ENCODE peak calls at places on chromosomes 16 and 17, in nine cellular contexts. One of them, this sample, is unnamed.

GRCh38 chr17:36082062-36082461 is 7.9 kb downstream of the CCL3 start:
- DNase-seq in mucosa of descending colon: no peak
- DNase-seq in stomach: no peak
- DNase-seq in mesendoderm: no peak
- DNase-seq in iPS DF 6.9: no peak
- DNase-seq in colonic mucosa: no peak
- DNase-seq in CD8-positive, alpha-beta memory T cell: no peak
- DNase-seq in neural progenitor cell: no peak
- DNase-seq in ascending aorta: no peak
- DNase-seq in this sample: no peak

GRCh38 chr17:19302791-19303233 is 59.7 kb downstream of the B9D1 start:
- DNase-seq in mucosa of descending colon: no peak
- DNase-seq in stomach: no peak
- DNase-seq in mesendoderm: no peak
- DNase-seq in iPS DF 6.9: no peak
- DNase-seq in colonic mucosa: no peak
- DNase-seq in CD8-positive, alpha-beta memory T cell: no peak
- DNase-seq in neural progenitor cell: no peak
- DNase-seq in ascending aorta: no peak
- DNase-seq in this sample: no peak

GRCh38 chr16:2969545-2970521 is 685 bp downstream of the PAQR4 start:
- DNase-seq in mucosa of descending colon: peak; percentile 82
- DNase-seq in stomach: peak; percentile 69
- DNase-seq in mesendoderm: peak; percentile 90
- DNase-seq in iPS DF 6.9: no peak
- DNase-seq in colonic mucosa: peak; percentile 73
- DNase-seq in CD8-positive, alpha-beta memory T cell: peak; percentile 55
- DNase-seq in neural progenitor cell: peak; percentile 85
- DNase-seq in ascending aorta: no peak
- DNase-seq in this sample: peak; percentile 7

GRCh38 chr17:5975651-5976050 is 94.5 kb upstream of the WSCD1 start:
- DNase-seq in mucosa of descending colon: no peak
- DNase-seq in stomach: no peak
- DNase-seq in mesendoderm: peak; percentile 12
- DNase-seq in iPS DF 6.9: no peak
- DNase-seq in colonic mucosa: no peak
- DNase-seq in CD8-positive, alpha-beta memory T cell: no peak
- DNase-seq in neural progenitor cell: peak; percentile 5
- DNase-seq in ascending aorta: no peak
- DNase-seq in this sample: no peak

GRCh38 chr17:46842835-46843234 is 8.5 kb upstream of the WNT9B start:
- DNase-seq in mucosa of descending colon: no peak
- DNase-seq in stomach: no peak
- DNase-seq in mesendoderm: peak; percentile 53
- DNase-seq in iPS DF 6.9: no peak
- DNase-seq in colonic mucosa: no peak
- DNase-seq in CD8-positive, alpha-beta memory T cell: no peak
- DNase-seq in neural progenitor cell: no peak
- DNase-seq in ascending aorta: no peak
- DNase-seq in this sample: no peak

GRCh38 chr17:21573961-21574610 is 118.2 kb upstream of the KCNJ18 start:
- DNase-seq in mucosa of descending colon: no peak
- DNase-seq in stomach: peak; percentile 54
- DNase-seq in mesendoderm: no peak
- DNase-seq in iPS DF 6.9: no peak
- DNase-seq in colonic mucosa: peak; percentile 54
- DNase-seq in CD8-positive, alpha-beta memory T cell: peak; percentile 12
- DNase-seq in neural progenitor cell: no peak
- DNase-seq in ascending aorta: no peak
- DNase-seq in this sample: peak; percentile 52

GRCh38 chr16:19236561-19236960 is 49.0 kb upstream of the CLEC19A start:
- DNase-seq in mucosa of descending colon: no peak
- DNase-seq in stomach: peak; percentile 30
- DNase-seq in mesendoderm: no peak
- DNase-seq in iPS DF 6.9: no peak
- DNase-seq in colonic mucosa: peak; percentile 70
- DNase-seq in CD8-positive, alpha-beta memory T cell: no peak
- DNase-seq in neural progenitor cell: no peak
- DNase-seq in ascending aorta: no peak
- DNase-seq in this sample: no peak

GRCh38 chr17:59641799-59642484 is 22.2 kb downstream of the CLTC start:
- DNase-seq in mucosa of descending colon: no peak
- DNase-seq in stomach: no peak
- DNase-seq in mesendoderm: peak; percentile 25
- DNase-seq in iPS DF 6.9: no peak
- DNase-seq in colonic mucosa: no peak
- DNase-seq in CD8-positive, alpha-beta memory T cell: no peak
- DNase-seq in neural progenitor cell: no peak
- DNase-seq in ascending aorta: no peak
- DNase-seq in this sample: no peak

GRCh38 chr17:49438885-49439284 is 24.2 kb upstream of the PHB1 start:
- DNase-seq in mucosa of descending colon: no peak
- DNase-seq in stomach: no peak
- DNase-seq in mesendoderm: no peak
- DNase-seq in iPS DF 6.9: no peak
- DNase-seq in colonic mucosa: no peak
- DNase-seq in CD8-positive, alpha-beta memory T cell: no peak
- DNase-seq in neural progenitor cell: peak; percentile 67
- DNase-seq in ascending aorta: no peak
- DNase-seq in this sample: no peak

GRCh38 chr17:67995568-67996191 is 589 bp downstream of the C17orf58 start:
- DNase-seq in mucosa of descending colon: peak; percentile 57
- DNase-seq in stomach: peak; percentile 28
- DNase-seq in mesendoderm: peak; percentile 44
- DNase-seq in iPS DF 6.9: no peak
- DNase-seq in colonic mucosa: peak; percentile 39
- DNase-seq in CD8-positive, alpha-beta memory T cell: peak; percentile 10
- DNase-seq in neural progenitor cell: peak; percentile 65
- DNase-seq in ascending aorta: no peak
- DNase-seq in this sample: no peak

GRCh38 chr16:77946834-77947233 is 75.5 kb upstream of the CLEC3A start:
- DNase-seq in mucosa of descending colon: no peak
- DNase-seq in stomach: no peak
- DNase-seq in mesendoderm: peak; percentile 98
- DNase-seq in iPS DF 6.9: no peak
- DNase-seq in colonic mucosa: no peak
- DNase-seq in CD8-positive, alpha-beta memory T cell: no peak
- DNase-seq in neural progenitor cell: peak; percentile 35
- DNase-seq in ascending aorta: no peak
- DNase-seq in this sample: no peak

GRCh38 chr17:37762669-37763068 is 17.8 kb upstream of the HNF1B start:
- DNase-seq in mucosa of descending colon: no peak
- DNase-seq in stomach: no peak
- DNase-seq in mesendoderm: no peak
- DNase-seq in iPS DF 6.9: no peak
- DNase-seq in colonic mucosa: no peak
- DNase-seq in CD8-positive, alpha-beta memory T cell: no peak
- DNase-seq in neural progenitor cell: no peak
- DNase-seq in ascending aorta: no peak
- DNase-seq in this sample: no peak

GRCh38 chr17:83195330-83196087 is 116.1 kb downstream of the METRNL start:
- DNase-seq in mucosa of descending colon: peak; percentile 62
- DNase-seq in stomach: peak; percentile 77
- DNase-seq in mesendoderm: no peak
- DNase-seq in iPS DF 6.9: no peak
- DNase-seq in colonic mucosa: no peak
- DNase-seq in CD8-positive, alpha-beta memory T cell: no peak
- DNase-seq in neural progenitor cell: no peak
- DNase-seq in ascending aorta: peak; percentile 10
- DNase-seq in this sample: no peak

GRCh38 chr16:50368410-50369132 is at the start of gene BRD7:
- DNase-seq in mucosa of descending colon: peak; percentile 72
- DNase-seq in stomach: peak; percentile 66
- DNase-seq in mesendoderm: peak; percentile 73
- DNase-seq in iPS DF 6.9: no peak
- DNase-seq in colonic mucosa: peak; percentile 48
- DNase-seq in CD8-positive, alpha-beta memory T cell: peak; percentile 57
- DNase-seq in neural progenitor cell: peak; percentile 91
- DNase-seq in ascending aorta: no peak
- DNase-seq in this sample: peak; percentile 29

GRCh38 chr16:68533937-68534336 is 5.2 kb upstream of the ZFP90 start:
- DNase-seq in mucosa of descending colon: no peak
- DNase-seq in stomach: no peak
- DNase-seq in mesendoderm: no peak
- DNase-seq in iPS DF 6.9: no peak
- DNase-seq in colonic mucosa: no peak
- DNase-seq in CD8-positive, alpha-beta memory T cell: no peak
- DNase-seq in neural progenitor cell: no peak
- DNase-seq in ascending aorta: no peak
- DNase-seq in this sample: no peak

GRCh38 chr17:50452627-50453300 is 15.9 kb downstream of the CHAD start:
- DNase-seq in mucosa of descending colon: peak; percentile 80
- DNase-seq in stomach: no peak
- DNase-seq in mesendoderm: no peak
- DNase-seq in iPS DF 6.9: no peak
- DNase-seq in colonic mucosa: peak; percentile 85
- DNase-seq in CD8-positive, alpha-beta memory T cell: no peak
- DNase-seq in neural progenitor cell: no peak
- DNase-seq in ascending aorta: no peak
- DNase-seq in this sample: no peak
- H3K4me3 ChIP-seq in mucosa of descending colon: no peak overlapping the region
- H3K4me3 ChIP-seq in stomach: no peak overlapping the region
- H3K4me3 ChIP-seq in mesendoderm: no peak overlapping the region
- H3K4me3 ChIP-seq in iPS DF 6.9: no peak overlapping the region
- H3K4me3 ChIP-seq in colonic mucosa: no peak overlapping the region
- H3K4me3 ChIP-seq in CD8-positive, alpha-beta memory T cell: no peak overlapping the region
- H3K4me3 ChIP-seq in neural progenitor cell: no peak overlapping the region
- H3K4me3 ChIP-seq in ascending aorta: no peak overlapping the region
- H3K4me3 ChIP-seq in this sample: no peak overlapping the region

DNA sequence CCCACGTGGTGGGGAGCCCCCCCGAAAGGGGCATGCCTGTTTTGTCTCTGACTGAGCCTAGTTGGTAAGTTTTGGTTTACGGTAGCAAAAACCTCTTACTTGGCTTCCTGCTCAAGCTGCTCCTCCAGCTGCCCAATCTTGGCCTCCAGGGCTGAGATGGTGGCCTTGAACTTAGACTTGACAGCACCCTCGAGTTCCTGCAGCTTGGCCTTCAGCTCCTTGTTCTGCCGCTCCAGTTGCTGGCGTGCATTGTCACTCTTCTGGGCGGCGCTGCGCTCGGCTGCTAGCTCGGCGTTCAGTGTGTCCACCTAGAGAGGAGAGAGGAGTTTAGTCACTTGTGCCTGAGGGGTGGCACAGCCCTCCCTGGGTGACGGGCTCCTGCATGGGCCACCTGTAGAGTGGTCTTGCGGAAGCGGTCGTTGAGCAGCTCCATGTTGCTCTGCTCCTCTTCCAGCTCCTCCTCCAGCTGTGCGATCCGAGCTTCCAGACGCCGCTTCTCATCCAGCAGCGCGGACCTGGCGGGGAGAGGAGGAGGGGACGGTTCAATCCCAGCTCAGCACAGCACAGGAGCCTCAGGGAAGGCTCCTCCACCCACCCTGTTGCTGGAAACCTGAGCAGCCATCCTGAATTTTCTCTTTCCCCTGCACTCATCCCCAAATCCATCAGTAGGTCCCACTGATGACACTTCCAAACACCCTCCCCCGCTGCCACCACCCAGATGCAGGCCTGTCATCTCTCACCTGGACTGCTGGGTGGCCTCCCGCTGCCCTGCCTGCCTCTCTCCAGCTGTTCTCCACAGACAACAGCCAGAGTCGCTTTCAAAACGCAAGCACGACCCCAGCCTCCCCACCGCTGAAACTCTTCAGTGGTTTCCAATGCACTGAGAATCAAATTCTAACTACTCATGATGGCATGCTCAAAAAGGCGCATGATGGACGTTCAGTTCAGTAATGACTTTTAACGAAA is 44.6 kb downstream of the NDEL1 start:
- DNase-seq in mucosa of descending colon: no peak
- DNase-seq in stomach: no peak
- DNase-seq in mesendoderm: no peak
- DNase-seq in iPS DF 6.9: no peak
- DNase-seq in colonic mucosa: no peak
- DNase-seq in CD8-positive, alpha-beta memory T cell: no peak
- DNase-seq in neural progenitor cell: no peak
- DNase-seq in ascending aorta: no peak
- DNase-seq in this sample: no peak
- H3K36me3 ChIP-seq in mucosa of descending colon: no peaks in the 10 kb centered on the region
- H3K36me3 ChIP-seq in stomach: peaks cover 82% of the 10 kb centered on the region
- H3K36me3 ChIP-seq in mesendoderm: peaks cover 24% of the 10 kb centered on the region
- H3K36me3 ChIP-seq in iPS DF 6.9: peaks cover 67% of the 10 kb centered on the region
- H3K36me3 ChIP-seq in colonic mucosa: no peaks in the 10 kb centered on the region
- H3K36me3 ChIP-seq in CD8-positive, alpha-beta memory T cell: peaks cover 20% of the 10 kb centered on the region
- H3K36me3 ChIP-seq in neural progenitor cell: peaks cover 24% of the 10 kb centered on the region
- H3K36me3 ChIP-seq in ascending aorta: peaks cover 100% of the 10 kb centered on the region
- H3K36me3 ChIP-seq in this sample: peaks cover 85% of the 10 kb centered on the region

GRCh38 chr16:10575506-10576130 is 4.8 kb downstream of the EMP2 start:
- DNase-seq in mucosa of descending colon: no peak
- DNase-seq in stomach: no peak
- DNase-seq in mesendoderm: no peak
- DNase-seq in iPS DF 6.9: no peak
- DNase-seq in colonic mucosa: no peak
- DNase-seq in CD8-positive, alpha-beta memory T cell: no peak
- DNase-seq in neural progenitor cell: no peak
- DNase-seq in ascending aorta: no peak
- DNase-seq in this sample: no peak

GRCh38 chr16:10576390-10577304 is 3.8 kb downstream of the EMP2 start:
- DNase-seq in mucosa of descending colon: no peak
- DNase-seq in stomach: no peak
- DNase-seq in mesendoderm: peak; percentile 67
- DNase-seq in iPS DF 6.9: no peak
- DNase-seq in colonic mucosa: no peak
- DNase-seq in CD8-positive, alpha-beta memory T cell: no peak
- DNase-seq in neural progenitor cell: no peak
- DNase-seq in ascending aorta: no peak
- DNase-seq in this sample: peak; percentile 8

GRCh38 chr16:10578474-10579316 is 1.7 kb downstream of the EMP2 start:
- DNase-seq in mucosa of descending colon: peak; percentile 77
- DNase-seq in stomach: peak; percentile 39
- DNase-seq in mesendoderm: no peak
- DNase-seq in iPS DF 6.9: no peak
- DNase-seq in colonic mucosa: peak; percentile 73
- DNase-seq in CD8-positive, alpha-beta memory T cell: no peak
- DNase-seq in neural progenitor cell: no peak
- DNase-seq in ascending aorta: no peak
- DNase-seq in this sample: no peak

GRCh38 chr16:10579575-10579964 is 828 bp downstream of the EMP2 start:
- DNase-seq in mucosa of descending colon: no peak
- DNase-seq in stomach: no peak
- DNase-seq in mesendoderm: no peak
- DNase-seq in iPS DF 6.9: no peak
- DNase-seq in colonic mucosa: no peak
- DNase-seq in CD8-positive, alpha-beta memory T cell: no peak
- DNase-seq in neural progenitor cell: no peak
- DNase-seq in ascending aorta: no peak
- DNase-seq in this sample: no peak

GRCh38 chr16:10577305-10578202 is 2.8 kb downstream of the EMP2 start:
- DNase-seq in mucosa of descending colon: peak; percentile 62
- DNase-seq in stomach: no peak
- DNase-seq in mesendoderm: peak; percentile 45
- DNase-seq in iPS DF 6.9: no peak
- DNase-seq in colonic mucosa: peak; percentile 47
- DNase-seq in CD8-positive, alpha-beta memory T cell: no peak
- DNase-seq in neural progenitor cell: peak; percentile 45
- DNase-seq in ascending aorta: no peak
- DNase-seq in this sample: no peak
- H3K4me3 ChIP-seq in mucosa of descending colon: no peak overlapping the region
- H3K4me3 ChIP-seq in stomach: peak overlapping the region; percentile 90
- H3K4me3 ChIP-seq in mesendoderm: no peak overlapping the region
- H3K4me3 ChIP-seq in iPS DF 6.9: no peak overlapping the region
- H3K4me3 ChIP-seq in colonic mucosa: peak overlapping the region; percentile 86
- H3K4me3 ChIP-seq in CD8-positive, alpha-beta memory T cell: no peak overlapping the region
- H3K4me3 ChIP-seq in neural progenitor cell: no peak overlapping the region
- H3K4me3 ChIP-seq in ascending aorta: peak overlapping the region; percentile 90
- H3K4me3 ChIP-seq in this sample: no peak overlapping the region

GRCh38 chr17:80798595-80799552 is 192.8 kb upstream of the CHMP6 start:
- DNase-seq in mucosa of descending colon: no peak
- DNase-seq in stomach: no peak
- DNase-seq in mesendoderm: no peak
- DNase-seq in iPS DF 6.9: no peak
- DNase-seq in colonic mucosa: no peak
- DNase-seq in CD8-positive, alpha-beta memory T cell: no peak
- DNase-seq in neural progenitor cell: no peak
- DNase-seq in ascending aorta: no peak
- DNase-seq in this sample: no peak
- H3K36me3 ChIP-seq in mucosa of descending colon: no peaks in the 10 kb centered on the region
- H3K36me3 ChIP-seq in stomach: no peaks in the 10 kb centered on the region
- H3K36me3 ChIP-seq in mesendoderm: no peaks in the 10 kb centered on the region
- H3K36me3 ChIP-seq in iPS DF 6.9: no peaks in the 10 kb centered on the region
- H3K36me3 ChIP-seq in colonic mucosa: no peaks in the 10 kb centered on the region
- H3K36me3 ChIP-seq in CD8-positive, alpha-beta memory T cell: peaks cover 8% of the 10 kb centered on the region
- H3K36me3 ChIP-seq in neural progenitor cell: no peaks in the 10 kb centered on the region
- H3K36me3 ChIP-seq in ascending aorta: no peaks in the 10 kb centered on the region
- H3K36me3 ChIP-seq in this sample: no peaks in the 10 kb centered on the region